ENCODE peak calls at places on chromosomes 7 and 10, in four cellular contexts. E, L, M and V are unnamed samples.

GRCh38 chr10:100623541-100623940 is 87.8 kb downstream of the HIF1AN start:
- DNase-seq in E (no peak), L (no peak), M (no peak), V (no peak)

GRCh38 chr7:95342029-95342428 is 17.7 kb upstream of the PON1 start:
- DNase-seq in E (no peak), L (no peak), M (no peak), V (no peak)

GRCh38 chr7:77455334-77455733 is 39.2 kb upstream of the GSAP start:
- DNase-seq in E (no peak), L (no peak), M (no peak), V (peak; percentile 21)

GRCh38 chr7:90582164-90582563 is 14.0 kb upstream of the CDK14 start:
- DNase-seq in E (no peak), L (no peak), M (no peak), V (no peak)

GRCh38 chr10:74177140-74177677 is 26.2 kb downstream of the ADK start:
- DNase-seq in E (peak; percentile 54), L (no peak), M (peak; percentile 76), V (peak; percentile 48)

GRCh38 chr10:5402798-5403197 is 1.8 kb downstream of the TUBAL3 start:
- DNase-seq in E (no peak), L (no peak), M (no peak), V (no peak)

GRCh38 chr7:54253036-54253373 is 289.2 kb upstream of the VSTM2A start:
- DNase-seq in E (no peak), L (no peak), M (no peak), V (no peak)

GRCh38 chr10:28366943-28367342 is 64.1 kb upstream of the MPP7 start:
- DNase-seq in E (no peak), L (no peak), M (no peak), V (no peak)

GRCh38 chr7:157977717-157978470 is 609.7 kb downstream of the PTPRN2 start:
- DNase-seq in E (no peak), L (no peak), M (no peak), V (no peak)

GRCh38 chr10:124697837-124698559 is 46.2 kb downstream of the FAM53B start:
- DNase-seq in E (no peak), L (no peak), M (no peak), V (no peak)

GRCh38 chr10:86370006-86370585 is 3.5 kb upstream of the GRID1 start:
- DNase-seq in E (no peak), L (no peak), M (peak; percentile 24), V (peak; percentile 5)

GRCh38 chr10:102413053-102413705 is 5.4 kb downstream of the PSD start:
- DNase-seq in E (peak; percentile 50), L (no peak), M (no peak), V (no peak)

GRCh38 chr7:110157631-110158362 is 933.1 kb upstream of the LRRN3 start:
- DNase-seq in E (no peak), L (no peak), M (no peak), V (no peak)

GRCh38 chr7:13055732-13056369 is 368.4 kb downstream of the ARL4A start:
- DNase-seq in E (no peak), L (no peak), M (no peak), V (no peak)

GRCh38 chr7:49174396-49174795 is 250.0 kb downstream of the CDC14C start:
- DNase-seq in E (no peak), L (no peak), M (no peak), V (no peak)

GRCh38 chr7:404782-405488 is 114.7 kb downstream of the PDGFA start:
- DNase-seq in E (no peak), L (peak; percentile 23), M (peak; percentile 9), V (no peak)

GRCh38 chr10:97659589-97659988 is 19.1 kb downstream of the PI4K2A start:
- DNase-seq in E (no peak), L (no peak), M (no peak), V (no peak)

GRCh38 chr7:116953372-116953726 is at the start of gene ST7:
- DNase-seq in E (peak; percentile 65), L (peak; percentile 63), M (peak; percentile 75), V (peak; percentile 74)

GRCh38 chr10:102982281-102982680 is 64.2 kb downstream of the CNNM2 start:
- DNase-seq in E (no peak), L (no peak), M (no peak), V (no peak)

GRCh38 chr10:77774940-77775391 is 137.4 kb upstream of the KCNMA1 start:
- DNase-seq in E (no peak), L (peak; percentile 20), M (no peak), V (no peak)

GRCh38 chr7:130814753-130815152 is 80.7 kb upstream of the KLF14 start:
- DNase-seq in E (no peak), L (no peak), M (no peak), V (no peak)

GRCh38 chr10:2094171-2094570 is 356.8 kb upstream of the ADARB2 start:
- DNase-seq in E (no peak), L (no peak), M (no peak), V (no peak)

GRCh38 chr7:151544183-151544582 is 24.5 kb upstream of the RHEB start:
- DNase-seq in E (no peak), L (no peak), M (no peak), V (no peak)

GRCh38 chr10:130137077-130137448 is 872 bp downstream of the GLRX3 start:
- DNase-seq in E (no peak), L (no peak), M (no peak), V (no peak)

GRCh38 chr10:98659951-98660350 is 213.2 kb upstream of the HPS1 start:
- DNase-seq in E (no peak), L (no peak), M (no peak), V (no peak)

GRCh38 chr7:5491251-5492044 is 67.8 kb upstream of the TNRC18 start:
- DNase-seq in E (peak; percentile 33), L (peak; percentile 55), M (no peak), V (no peak)

GRCh38 chr10:18229839-18230238 is 89.6 kb downstream of the CACNB2 start:
- DNase-seq in E (no peak), L (no peak), M (no peak), V (no peak)

GRCh38 chr7:585873-586272 is 66.2 kb upstream of the PDGFA start:
- DNase-seq in E (no peak), L (no peak), M (no peak), V (no peak)

GRCh38 chr10:103856497-103857175 is 1.3 kb upstream of the SH3PXD2A start:
- DNase-seq in E (no peak), L (no peak), M (peak; percentile 12), V (no peak)

GRCh38 chr7:26159243-26159642 is 7.2 kb downstream of the NFE2L3 start:
- DNase-seq in E (no peak), L (no peak), M (peak; percentile 88), V (no peak)

GRCh38 chr7:158422551-158423189 is 165.0 kb downstream of the PTPRN2 start:
- DNase-seq in E (peak; percentile 69), L (no peak), M (peak; percentile 25), V (peak; percentile 13)

GRCh38 chr7:156582591-156583123 is 57.9 kb upstream of the RNF32 start:
- DNase-seq in E (no peak), L (no peak), M (no peak), V (no peak)

GRCh38 chr7:132472463-132473120 is 103.7 kb downstream of the PLXNA4 start:
- DNase-seq in E (no peak), L (no peak), M (no peak), V (no peak)

GRCh38 chr7:90766814-90767564 is 170.9 kb downstream of the CDK14 start:
- DNase-seq in E (no peak), L (peak; percentile 79), M (peak; percentile 77), V (peak; percentile 67)

GRCh38 chr10:90062786-90063185 is 361.4 kb downstream of the KIF20B start:
- DNase-seq in E (no peak), L (no peak), M (no peak), V (no peak)

GRCh38 chr10:55137063-55137462 is 336.0 kb upstream of the PCDH15 start:
- DNase-seq in E (no peak), L (no peak), M (no peak), V (no peak)

GRCh38 chr10:88129013-88129412 is 265.6 kb downstream of the PTEN start:
- DNase-seq in E (no peak), L (no peak), M (no peak), V (no peak)

GRCh38 chr7:140625908-140626868 is 14.4 kb downstream of the DENND2A start:
- DNase-seq in E (no peak), L (peak; percentile 72), M (peak; percentile 66), V (peak; percentile 81)

DNA sequence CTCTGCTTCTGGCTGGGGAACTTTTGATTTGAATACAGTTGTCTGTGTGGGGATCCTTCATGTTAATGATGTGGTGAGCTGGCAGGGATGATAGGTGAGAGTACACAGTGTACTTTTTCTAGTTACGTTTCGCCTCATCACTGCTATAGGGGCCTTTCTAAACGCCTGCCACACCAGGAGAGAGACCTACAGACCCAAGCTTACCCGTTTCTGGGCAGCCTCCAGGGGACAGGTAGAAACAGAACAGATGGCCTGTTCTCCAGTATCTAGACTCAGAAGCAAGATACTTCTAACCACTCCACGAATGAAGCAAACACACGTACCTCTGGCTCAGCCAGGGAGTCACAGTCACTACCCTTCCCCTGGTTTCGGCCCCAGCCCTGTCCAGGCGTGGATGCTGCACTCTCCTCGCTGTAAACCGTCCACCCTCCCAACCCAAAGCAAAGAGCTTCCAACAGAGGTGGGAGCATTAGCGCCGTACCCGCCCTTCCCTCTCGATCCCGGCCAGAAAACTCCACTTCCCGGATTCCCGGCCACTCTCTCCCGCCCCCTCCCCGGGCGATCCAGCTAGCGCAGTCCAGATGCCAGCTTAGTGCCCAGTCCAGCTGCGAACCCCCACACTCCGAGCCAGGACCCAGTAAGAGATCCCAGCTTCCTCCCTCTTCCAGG is 1.2 kb downstream of the CCDC6 start:
- DNase-seq in E (no peak), L (peak; percentile 46), M (peak; percentile 59), V (peak; percentile 43)
- H3K4me1 ChIP-seq in E (peaks cover 34% of the 10 kb centered on the region), L (peaks cover 70% of the 10 kb centered on the region), M (peaks cover 46% of the 10 kb centered on the region), V (peaks cover 51% of the 10 kb centered on the region)

DNA sequence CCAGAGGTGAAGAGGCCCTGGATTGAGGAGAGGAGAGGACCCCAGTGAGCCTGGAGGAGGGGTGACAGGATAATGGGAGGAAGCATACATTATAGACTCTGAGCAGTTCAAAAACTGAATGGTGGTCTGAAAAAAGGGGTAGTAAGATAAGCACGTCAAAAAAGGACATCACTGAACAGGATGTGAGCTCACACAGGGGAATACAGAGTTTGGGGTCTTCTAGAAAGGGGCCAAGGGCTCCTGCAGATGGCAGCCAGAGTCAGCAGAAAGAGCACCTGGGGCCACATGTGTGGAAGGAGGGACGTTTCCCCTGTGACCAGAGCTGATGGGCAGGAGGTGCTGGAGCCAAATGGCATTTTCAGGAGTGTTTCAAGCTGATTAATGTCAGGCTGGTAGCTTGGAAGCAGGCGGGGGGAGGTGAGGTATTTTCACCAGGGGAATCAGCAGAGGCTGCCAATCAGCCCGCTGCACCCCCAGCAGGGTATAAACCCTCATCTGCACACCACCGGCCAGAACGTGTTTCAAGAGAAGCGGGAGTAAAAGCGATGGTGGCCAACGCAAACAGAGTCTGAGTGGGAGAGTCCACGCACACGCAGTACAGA is 85.7 kb downstream of the TNS3 start:
- DNase-seq in E (no peak), L (no peak), M (no peak), V (no peak)
- H3K4me1 ChIP-seq in E (no peaks in the 10 kb centered on the region), L (peaks cover 93% of the 10 kb centered on the region), M (peaks cover 33% of the 10 kb centered on the region), V (peaks cover 35% of the 10 kb centered on the region)

DNA sequence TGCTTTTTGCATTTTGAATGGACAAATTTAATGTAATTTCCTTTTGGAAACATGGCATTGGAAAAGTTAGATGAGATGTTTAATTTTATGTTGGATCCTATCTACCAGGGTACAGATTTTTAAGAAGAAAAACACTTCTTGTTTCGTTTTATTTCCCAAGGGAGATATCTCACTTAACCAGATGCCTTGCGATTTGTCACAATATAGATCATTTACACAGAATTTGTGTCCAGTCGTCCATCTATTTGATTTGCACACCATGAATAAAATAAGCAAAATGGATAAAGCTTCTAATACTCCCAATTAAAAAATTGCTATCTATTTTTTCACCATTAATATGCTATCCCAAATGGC is 25.7 kb downstream of the HDAC9 start:
- DNase-seq in E (no peak), L (no peak), M (no peak), V (no peak)
- H3K4me1 ChIP-seq in E (no peaks in the 10 kb centered on the region), L (no peaks in the 10 kb centered on the region), M (no peaks in the 10 kb centered on the region), V (no peaks in the 10 kb centered on the region)

GRCh38 chr7:50727072-50727471 is 55.6 kb downstream of the GRB10 start:
- DNase-seq in E (peak; percentile 40), L (no peak), M (no peak), V (no peak)
- H3K4me1 ChIP-seq in E (peaks cover 6% of the 10 kb centered on the region), L (peaks cover 59% of the 10 kb centered on the region), M (peaks cover 6% of the 10 kb centered on the region), V (peaks cover 19% of the 10 kb centered on the region)